ENCODE peak calls at places on chromosomes 4 and X, in seven cellular contexts. W is adrenal gland, G is A549, N is heart left ventricle, C is GM12892, E is transverse colon, O is upper lobe of left lung. D is an unnamed sample.

GRCh38 chrX:148947399-148948025 is 447.1 kb downstream of the AFF2 start:
- DNase-seq in W (no peak), G (no peak), N (no peak), C (no peak), E (no peak), O (no peak), D (no peak)

GRCh38 chr4:107125496-107125895 is 89.4 kb upstream of the DKK2 start:
- DNase-seq in W (no peak), G (no peak), N (no peak), C (no peak), E (no peak), O (no peak), D (no peak)

GRCh38 chrX:53479295-53479694 is 45.1 kb upstream of the HSD17B10 start:
- DNase-seq in W (no peak), G (no peak), N (no peak), C (no peak), E (no peak), O (no peak), D (no peak)

GRCh38 chr4:8464376-8464775 is 23.8 kb downstream of the TRMT44 start:
- DNase-seq in W (no peak), G (no peak), N (no peak), C (no peak), E (no peak), O (no peak), D (no peak)

GRCh38 chrX:119895843-119896326 is at the start of gene AKAP14:
- DNase-seq in W (no peak), G (no peak), N (no peak), C (no peak), E (no peak), O (no peak), D (no peak)

GRCh38 chr4:167989815-167990214 is 102.5 kb upstream of the ANXA10 start:
- DNase-seq in W (no peak), G (no peak), N (no peak), C (no peak), E (no peak), O (no peak), D (no peak)

GRCh38 chr4:93617596-93617995 is 211.0 kb upstream of the ATOH1 start:
- DNase-seq in W (no peak), G (no peak), N (no peak), C (no peak), E (no peak), O (no peak), D (no peak)

GRCh38 chr4:94412019-94413017 is 39.4 kb upstream of the PDLIM5 start:
- DNase-seq in W (no peak), G (no peak), N (peak), C (no peak), E (no peak), O (no peak), D (no peak)

GRCh38 chrX:129759576-129760061 is 20.1 kb upstream of the SASH3 start:
- DNase-seq in W (peak), G (no peak), N (peak), C (no peak), E (peak), O (peak), D (peak)

GRCh38 chr4:161291222-161291621 is 872.6 kb downstream of the FSTL5 start:
- DNase-seq in W (no peak), G (no peak), N (no peak), C (no peak), E (no peak), O (no peak), D (no peak)

GRCh38 chr4:186554485-186554884 is 882 bp downstream of the MTNR1A start:
- DNase-seq in W (no peak), G (peak), N (no peak), C (no peak), E (peak), O (no peak), D (peak)

GRCh38 chrX:65581661-65582339 is 47.2 kb upstream of the LAS1L start:
- DNase-seq in W (peak), G (peak), N (peak), C (peak), E (peak), O (peak), D (peak)

GRCh38 chrX:56233100-56233499 is 944 bp downstream of the KLF8 start:
- DNase-seq in W (no peak), G (no peak), N (no peak), C (no peak), E (no peak), O (no peak), D (no peak)

GRCh38 chr4:48812866-48813265 is 18.0 kb upstream of the OCIAD1 start:
- DNase-seq in W (no peak), G (no peak), N (no peak), C (no peak), E (no peak), O (no peak), D (no peak)

GRCh38 chr4:13088726-13089658 is 395.1 kb downstream of the RAB28 start:
- DNase-seq in W (no peak), G (no peak), N (no peak), C (no peak), E (no peak), O (no peak), D (no peak)

GRCh38 chr4:151957163-151957562 is 196.4 kb upstream of the GATB start:
- DNase-seq in W (no peak), G (no peak), N (peak), C (no peak), E (no peak), O (no peak), D (no peak)

GRCh38 chr4:173990126-173990878 is 293.2 kb downstream of the FBXO8 start:
- DNase-seq in W (no peak), G (peak), N (no peak), C (no peak), E (no peak), O (no peak), D (no peak)

GRCh38 chr4:163548481-163549243 is 54.2 kb downstream of the TMA16 start:
- DNase-seq in W (no peak), G (peak), N (no peak), C (no peak), E (no peak), O (no peak), D (no peak)

GRCh38 chr4:2833671-2834000 is 10.0 kb upstream of the ADD1 start:
- DNase-seq in W (peak), G (no peak), N (no peak), C (peak), E (peak), O (no peak), D (peak)

GRCh38 chr4:85677286-85677685 is 202.3 kb downstream of the ARHGAP24 start:
- DNase-seq in W (no peak), G (no peak), N (no peak), C (no peak), E (no peak), O (no peak), D (no peak)

GRCh38 chr4:183106839-183107238 is 7.8 kb downstream of the WWC2 start:
- DNase-seq in W (no peak), G (no peak), N (no peak), C (no peak), E (no peak), O (no peak), D (no peak)

GRCh38 chr4:1202526-1203378 is 30.4 kb upstream of the SPON2 start:
- DNase-seq in W (peak), G (no peak), N (no peak), C (peak), E (peak), O (peak), D (peak)

GRCh38 chr4:184313710-184314659 is 96.3 kb upstream of the ENPP6 start:
- DNase-seq in W (peak), G (no peak), N (no peak), C (peak), E (peak), O (peak), D (no peak)

GRCh38 chrX:48677456-48678030 is 6.1 kb upstream of the WAS start:
- DNase-seq in W (peak), G (no peak), N (no peak), C (no peak), E (no peak), O (no peak), D (no peak)

GRCh38 chrX:1524874-1525582 is 12.0 kb downstream of the P2RY8 start:
- DNase-seq in W (peak), G (no peak), N (no peak), C (no peak), E (no peak), O (no peak), D (no peak)

GRCh38 chrX:23394421-23394820 is 59.8 kb downstream of the PTCHD1 start:
- DNase-seq in W (no peak), G (no peak), N (no peak), C (no peak), E (no peak), O (peak), D (peak)
- TF ChIP-seq POLR2A in W (no peak), G (no peak), N (no peak), C (no peak), E (no peak), O (no peak), D (no peak)

DNA sequence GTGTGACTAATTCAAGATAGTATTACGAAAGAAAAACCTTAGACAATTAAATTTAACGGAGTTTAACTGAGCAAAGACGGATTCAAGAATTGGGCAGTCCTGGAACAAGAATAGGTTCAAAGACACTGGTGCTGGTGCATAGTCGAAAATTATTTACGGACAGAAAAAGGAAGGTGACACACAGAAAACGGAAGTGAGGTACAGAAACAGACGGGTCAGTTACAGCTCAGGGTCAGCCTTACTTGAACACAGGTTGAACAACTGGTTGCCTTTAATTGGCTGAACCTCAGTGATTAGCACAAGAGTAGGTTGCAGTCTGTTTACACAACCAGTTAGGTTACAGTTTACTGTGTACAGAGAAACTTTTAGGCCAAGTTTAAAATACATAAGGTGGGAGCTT is 31.5 kb downstream of the KLHL8 start:
- DNase-seq in W (no peak), G (no peak), N (no peak), C (no peak), E (no peak), O (no peak), D (no peak)
- TF ChIP-seq POLR2A in W (no peak), G (no peak), N (no peak), C (no peak), E (no peak), O (no peak), D (no peak)

GRCh38 chrX:154507673-154508072 is 8.4 kb downstream of the FAM3A start:
- DNase-seq in W (no peak), G (no peak), N (no peak), C (no peak), E (no peak), O (no peak), D (no peak)
- TF ChIP-seq POLR2A in W (no peak), G (no peak), N (no peak), C (no peak), E (no peak), O (no peak), D (no peak)

GRCh38 chr4:6199344-6199921 is 916 bp downstream of the JAKMIP1 start:
- DNase-seq in W (no peak), G (no peak), N (no peak), C (no peak), E (no peak), O (no peak), D (no peak)
- TF ChIP-seq POLR2A in W (no peak), G (no peak), N (no peak), C (peak), E (no peak), O (no peak), D (no peak)